ENCODE peak calls at places on chromosomes 5 and 9, in six cellular contexts. One of them, this sample, is unnamed.

GRCh38 chr5:35246928-35247644 is 16.8 kb upstream of the PRLR start:
- DNase-seq in small intestine: peak; percentile 66
- DNase-seq in GM23338: no peak
- DNase-seq in gastrocnemius medialis: no peak
- DNase-seq in A549: no peak
- DNase-seq in CD4-positive, alpha-beta memory T cell: no peak
- DNase-seq in this sample: no peak

GRCh38 chr9:129737479-129738269 is 15.2 kb downstream of the PTGES start:
- DNase-seq in small intestine: peak; percentile 85
- DNase-seq in GM23338: peak; percentile 95
- DNase-seq in CD4-positive, alpha-beta memory T cell: peak; percentile 81
- DNase-seq in gastrocnemius medialis: peak; percentile 59
- DNase-seq in A549: peak; percentile 81
- DNase-seq in this sample: peak; percentile 96

GRCh38 chr5:75049581-75050274 is 2.6 kb downstream of the GCNT4 start:
- DNase-seq in GM23338: peak; percentile 90
- DNase-seq in CD4-positive, alpha-beta memory T cell: peak; percentile 67
- DNase-seq in small intestine: peak; percentile 83
- DNase-seq in gastrocnemius medialis: no peak
- DNase-seq in A549: peak; percentile 53
- DNase-seq in this sample: peak; percentile 58

GRCh38 chr9:34651876-34652602 is at the start of gene IL11RA:
- DNase-seq in small intestine: peak; percentile 97
- DNase-seq in gastrocnemius medialis: peak; percentile 91
- DNase-seq in CD4-positive, alpha-beta memory T cell: peak; percentile 67
- DNase-seq in GM23338: peak; percentile 96
- DNase-seq in A549: peak; percentile 89
- DNase-seq in this sample: peak; percentile 100

GRCh38 chr9:120608421-120608820 is 28.5 kb upstream of the CDK5RAP2 start:
- DNase-seq in GM23338: no peak
- DNase-seq in gastrocnemius medialis: no peak
- DNase-seq in A549: no peak
- DNase-seq in CD4-positive, alpha-beta memory T cell: no peak
- DNase-seq in small intestine: no peak
- DNase-seq in this sample: no peak

GRCh38 chr5:82312373-82312856 is 34.3 kb upstream of the RPS23 start:
- DNase-seq in CD4-positive, alpha-beta memory T cell: no peak
- DNase-seq in small intestine: peak; percentile 48
- DNase-seq in GM23338: peak; percentile 90
- DNase-seq in gastrocnemius medialis: peak; percentile 22
- DNase-seq in A549: peak; percentile 40
- DNase-seq in this sample: peak; percentile 58

GRCh38 chr5:5906778-5907177 is 471.6 kb downstream of the MED10 start:
- DNase-seq in CD4-positive, alpha-beta memory T cell: no peak
- DNase-seq in A549: no peak
- DNase-seq in small intestine: no peak
- DNase-seq in gastrocnemius medialis: no peak
- DNase-seq in GM23338: no peak
- DNase-seq in this sample: no peak

GRCh38 chr5:16936150-16937022 is at the start of gene MYO10:
- DNase-seq in GM23338: peak; percentile 81
- DNase-seq in small intestine: peak; percentile 72
- DNase-seq in CD4-positive, alpha-beta memory T cell: no peak
- DNase-seq in gastrocnemius medialis: peak; percentile 32
- DNase-seq in A549: peak; percentile 69
- DNase-seq in this sample: peak; percentile 98

GRCh38 chr5:124895236-124895635 is 148.8 kb upstream of the ZNF608 start:
- DNase-seq in small intestine: no peak
- DNase-seq in GM23338: no peak
- DNase-seq in CD4-positive, alpha-beta memory T cell: no peak
- DNase-seq in gastrocnemius medialis: no peak
- DNase-seq in A549: no peak
- DNase-seq in this sample: no peak

GRCh38 chr5:106121972-106122605 is 1548.6 kb downstream of the EFNA5 start:
- DNase-seq in CD4-positive, alpha-beta memory T cell: no peak
- DNase-seq in gastrocnemius medialis: no peak
- DNase-seq in small intestine: peak; percentile 9
- DNase-seq in A549: peak; percentile 28
- DNase-seq in GM23338: peak; percentile 66
- DNase-seq in this sample: peak; percentile 14

GRCh38 chr5:32307769-32308194 is 5.0 kb downstream of the MTMR12 start:
- DNase-seq in gastrocnemius medialis: no peak
- DNase-seq in CD4-positive, alpha-beta memory T cell: no peak
- DNase-seq in small intestine: peak; percentile 94
- DNase-seq in GM23338: no peak
- DNase-seq in A549: no peak
- DNase-seq in this sample: no peak

GRCh38 chr9:109014267-109015025 is 1.1 kb upstream of the CTNNAL1 start:
- DNase-seq in A549: no peak
- DNase-seq in CD4-positive, alpha-beta memory T cell: no peak
- DNase-seq in small intestine: no peak
- DNase-seq in gastrocnemius medialis: no peak
- DNase-seq in GM23338: peak; percentile 50
- DNase-seq in this sample: peak; percentile 20

GRCh38 chr5:31066655-31067328 is 126.7 kb upstream of the CDH6 start:
- DNase-seq in GM23338: no peak
- DNase-seq in gastrocnemius medialis: no peak
- DNase-seq in A549: no peak
- DNase-seq in small intestine: no peak
- DNase-seq in CD4-positive, alpha-beta memory T cell: no peak
- DNase-seq in this sample: no peak

GRCh38 chr9:92983984-92984589 is 36.8 kb downstream of the FGD3 start:
- DNase-seq in GM23338: peak; percentile 83
- DNase-seq in CD4-positive, alpha-beta memory T cell: no peak
- DNase-seq in A549: no peak
- DNase-seq in small intestine: no peak
- DNase-seq in gastrocnemius medialis: no peak
- DNase-seq in this sample: no peak

GRCh38 chr5:168929656-168930055 is 350.5 kb upstream of the PANK3 start:
- DNase-seq in A549: no peak
- DNase-seq in small intestine: no peak
- DNase-seq in CD4-positive, alpha-beta memory T cell: no peak
- DNase-seq in gastrocnemius medialis: no peak
- DNase-seq in GM23338: no peak
- DNase-seq in this sample: no peak

GRCh38 chr9:36970007-36970888 is 63.8 kb downstream of the PAX5 start:
- DNase-seq in gastrocnemius medialis: no peak
- DNase-seq in CD4-positive, alpha-beta memory T cell: no peak
- DNase-seq in GM23338: no peak
- DNase-seq in small intestine: no peak
- DNase-seq in A549: no peak
- DNase-seq in this sample: no peak

GRCh38 chr5:179668404-179668803 is 12.4 kb downstream of the CBY3 start:
- DNase-seq in gastrocnemius medialis: no peak
- DNase-seq in CD4-positive, alpha-beta memory T cell: peak; percentile 53
- DNase-seq in A549: peak; percentile 47
- DNase-seq in GM23338: peak; percentile 93
- DNase-seq in small intestine: peak; percentile 30
- DNase-seq in this sample: peak; percentile 85

GRCh38 chr9:126399251-126399650 is 72.6 kb downstream of the MVB12B start:
- DNase-seq in GM23338: no peak
- DNase-seq in small intestine: no peak
- DNase-seq in CD4-positive, alpha-beta memory T cell: no peak
- DNase-seq in gastrocnemius medialis: no peak
- DNase-seq in A549: no peak
- DNase-seq in this sample: no peak

GRCh38 chr5:160173-160510 is 31.2 kb upstream of the LRRC14B start:
- DNase-seq in CD4-positive, alpha-beta memory T cell: no peak
- DNase-seq in A549: no peak
- DNase-seq in small intestine: no peak
- DNase-seq in gastrocnemius medialis: no peak
- DNase-seq in GM23338: no peak
- DNase-seq in this sample: peak; percentile 45

GRCh38 chr5:141155540-141156374 is 5.9 kb downstream of the PCDHB6 start:
- DNase-seq in gastrocnemius medialis: no peak
- DNase-seq in GM23338: peak; percentile 86
- DNase-seq in small intestine: no peak
- DNase-seq in CD4-positive, alpha-beta memory T cell: no peak
- DNase-seq in A549: peak; percentile 23
- DNase-seq in this sample: peak; percentile 67

GRCh38 chr9:136997830-136998234 is 1.5 kb upstream of the CLIC3 start:
- DNase-seq in CD4-positive, alpha-beta memory T cell: peak; percentile 66
- DNase-seq in A549: no peak
- DNase-seq in gastrocnemius medialis: no peak
- DNase-seq in small intestine: peak; percentile 28
- DNase-seq in GM23338: no peak
- DNase-seq in this sample: no peak

GRCh38 chr9:111916234-111916645 is 19.6 kb downstream of the UGCG start:
- DNase-seq in small intestine: no peak
- DNase-seq in CD4-positive, alpha-beta memory T cell: no peak
- DNase-seq in A549: no peak
- DNase-seq in gastrocnemius medialis: no peak
- DNase-seq in GM23338: no peak
- DNase-seq in this sample: no peak

GRCh38 chr9:31335529-31336234 is 1048.8 kb upstream of the ACO1 start:
- DNase-seq in GM23338: no peak
- DNase-seq in small intestine: peak; percentile 43
- DNase-seq in A549: no peak
- DNase-seq in CD4-positive, alpha-beta memory T cell: no peak
- DNase-seq in gastrocnemius medialis: no peak
- DNase-seq in this sample: no peak

GRCh38 chr9:81150016-81150625 is 539.2 kb downstream of the TLE1 start:
- DNase-seq in A549: no peak
- DNase-seq in small intestine: no peak
- DNase-seq in GM23338: no peak
- DNase-seq in gastrocnemius medialis: no peak
- DNase-seq in CD4-positive, alpha-beta memory T cell: no peak
- DNase-seq in this sample: no peak

GRCh38 chr9:72949918-72950325 is 2.9 kb downstream of the ALDH1A1 start:
- DNase-seq in A549: no peak
- DNase-seq in gastrocnemius medialis: no peak
- DNase-seq in GM23338: no peak
- DNase-seq in small intestine: peak; percentile 41
- DNase-seq in CD4-positive, alpha-beta memory T cell: no peak
- DNase-seq in this sample: no peak

GRCh38 chr5:83718195-83718825 is 2.3 kb downstream of the HAPLN1 start:
- DNase-seq in A549: peak; percentile 62
- DNase-seq in gastrocnemius medialis: no peak
- DNase-seq in CD4-positive, alpha-beta memory T cell: no peak
- DNase-seq in GM23338: peak; percentile 90
- DNase-seq in small intestine: peak; percentile 70
- DNase-seq in this sample: peak; percentile 56

GRCh38 chr5:65695896-65696295 is 26.0 kb downstream of the SGTB start:
- DNase-seq in CD4-positive, alpha-beta memory T cell: no peak
- DNase-seq in GM23338: peak; percentile 25
- DNase-seq in A549: no peak
- DNase-seq in gastrocnemius medialis: no peak
- DNase-seq in small intestine: no peak
- DNase-seq in this sample: peak; percentile 24

GRCh38 chr5:126433708-126434107 is 10.5 kb downstream of the GRAMD2B start:
- DNase-seq in CD4-positive, alpha-beta memory T cell: no peak
- DNase-seq in GM23338: no peak
- DNase-seq in gastrocnemius medialis: no peak
- DNase-seq in A549: no peak
- DNase-seq in small intestine: no peak
- DNase-seq in this sample: no peak

GRCh38 chr5:142012186-142012785 is 541 bp downstream of the GNPDA1 start:
- DNase-seq in GM23338: peak; percentile 81
- DNase-seq in A549: peak; percentile 46
- DNase-seq in small intestine: peak; percentile 54
- DNase-seq in gastrocnemius medialis: no peak
- DNase-seq in CD4-positive, alpha-beta memory T cell: peak; percentile 59
- DNase-seq in this sample: peak; percentile 86

GRCh38 chr9:106830527-106831140 is 32.3 kb upstream of the ZNF462 start:
- DNase-seq in GM23338: no peak
- DNase-seq in CD4-positive, alpha-beta memory T cell: no peak
- DNase-seq in A549: no peak
- DNase-seq in gastrocnemius medialis: no peak
- DNase-seq in small intestine: no peak
- DNase-seq in this sample: no peak

DNA sequence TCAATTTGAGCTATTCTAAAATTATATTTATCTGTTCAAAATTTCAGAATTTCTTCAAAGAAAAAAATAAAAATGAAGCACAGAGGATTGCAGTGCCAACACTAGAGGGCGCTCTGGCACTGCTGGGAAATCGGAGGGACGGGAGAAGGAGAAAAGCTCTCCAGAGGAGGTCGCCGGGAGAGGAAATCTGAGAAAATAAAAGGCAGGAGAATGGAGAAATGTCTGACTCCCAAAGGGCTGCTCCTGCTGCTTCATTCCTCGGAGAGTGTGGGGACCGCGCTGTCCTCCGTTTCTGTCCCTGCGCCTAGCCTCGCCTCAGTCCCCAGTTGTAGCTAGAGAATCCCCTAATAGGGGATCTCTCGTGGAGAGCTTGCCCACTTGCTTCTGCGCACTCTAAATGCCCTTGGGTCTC is 40.0 kb upstream of the ARSB start:
- DNase-seq in GM23338: peak; percentile 79
- DNase-seq in small intestine: peak; percentile 39
- DNase-seq in A549: peak; percentile 41
- DNase-seq in CD4-positive, alpha-beta memory T cell: no peak
- DNase-seq in gastrocnemius medialis: peak; percentile 6
- DNase-seq in this sample: peak; percentile 50
- H3K4me3 ChIP-seq in GM23338: peak overlapping the region; percentile 40
- H3K4me3 ChIP-seq in small intestine: no peak overlapping the region
- H3K4me3 ChIP-seq in A549: peak overlapping the region; percentile 32
- H3K4me3 ChIP-seq in CD4-positive, alpha-beta memory T cell: no peak overlapping the region
- H3K4me3 ChIP-seq in gastrocnemius medialis: peak overlapping the region; percentile 28
- H3K4me3 ChIP-seq in this sample: peak overlapping the region; percentile 24

GRCh38 chr5:173327084-173327947 is 898 bp downstream of the STC2 start:
- DNase-seq in gastrocnemius medialis: no peak
- DNase-seq in GM23338: no peak
- DNase-seq in A549: peak; percentile 45
- DNase-seq in small intestine: no peak
- DNase-seq in CD4-positive, alpha-beta memory T cell: no peak
- DNase-seq in this sample: peak; percentile 82
- H3K4me3 ChIP-seq in gastrocnemius medialis: peak overlapping the region; percentile 60
- H3K4me3 ChIP-seq in GM23338: peak overlapping the region; percentile 99
- H3K4me3 ChIP-seq in A549: peak overlapping the region; percentile 87
- H3K4me3 ChIP-seq in small intestine: no peak overlapping the region
- H3K4me3 ChIP-seq in CD4-positive, alpha-beta memory T cell: no peak overlapping the region
- H3K4me3 ChIP-seq in this sample: peak overlapping the region; percentile 91

GRCh38 chr9:133149130-133150015 is 14.3 kb downstream of the GBGT1 start:
- DNase-seq in small intestine: peak; percentile 93
- DNase-seq in GM23338: peak; percentile 95
- DNase-seq in CD4-positive, alpha-beta memory T cell: peak; percentile 89
- DNase-seq in A549: peak; percentile 93
- DNase-seq in gastrocnemius medialis: peak; percentile 87
- DNase-seq in this sample: peak; percentile 100
- H3K4me3 ChIP-seq in small intestine: peak overlapping the region; percentile 52
- H3K4me3 ChIP-seq in GM23338: peak overlapping the region; percentile 65
- H3K4me3 ChIP-seq in CD4-positive, alpha-beta memory T cell: peak overlapping the region; percentile 67
- H3K4me3 ChIP-seq in A549: peak overlapping the region; percentile 77
- H3K4me3 ChIP-seq in gastrocnemius medialis: peak overlapping the region; percentile 41
- H3K4me3 ChIP-seq in this sample: peak overlapping the region; percentile 62

DNA sequence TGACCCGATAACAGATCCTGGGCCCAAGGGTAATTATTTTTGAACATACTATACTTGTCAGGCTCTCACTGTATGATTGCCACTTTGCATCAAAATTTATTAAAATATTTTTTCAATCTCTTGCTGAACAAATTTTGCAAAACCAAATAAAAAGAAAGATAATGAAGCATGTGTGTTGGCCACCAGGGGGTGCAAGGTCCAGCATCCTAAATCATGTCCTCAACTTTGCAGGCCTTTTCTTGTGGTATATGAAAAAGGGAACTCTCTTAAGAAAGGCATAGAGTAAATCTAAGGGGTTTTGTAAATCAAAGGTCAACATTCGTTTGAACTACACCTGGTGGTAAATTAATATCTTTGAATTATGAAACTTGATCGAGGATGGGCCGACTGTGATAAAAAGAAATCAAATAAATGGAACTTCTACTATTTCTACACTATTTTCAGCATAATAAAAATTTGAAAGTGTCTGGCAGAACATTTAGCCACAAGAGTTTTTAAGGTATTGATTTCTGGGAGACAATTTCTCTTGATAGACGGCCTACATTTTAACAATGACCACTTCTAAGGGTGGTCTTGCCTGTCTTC is 676.5 kb downstream of the DMRTA1 start:
- DNase-seq in A549: no peak
- DNase-seq in gastrocnemius medialis: no peak
- DNase-seq in GM23338: peak; percentile 72
- DNase-seq in CD4-positive, alpha-beta memory T cell: no peak
- DNase-seq in small intestine: no peak
- DNase-seq in this sample: peak; percentile 7
- H3K4me3 ChIP-seq in A549: no peak overlapping the region
- H3K4me3 ChIP-seq in gastrocnemius medialis: no peak overlapping the region
- H3K4me3 ChIP-seq in GM23338: no peak overlapping the region
- H3K4me3 ChIP-seq in CD4-positive, alpha-beta memory T cell: no peak overlapping the region
- H3K4me3 ChIP-seq in small intestine: no peak overlapping the region
- H3K4me3 ChIP-seq in this sample: no peak overlapping the region